ENCODE peak calls at places on chromosomes 16 and 17, in eight cellular contexts. J, P, X, L, T, C, S and N are unnamed samples.

GRCh38 chr17:69478916-69479315 is 64.4 kb downstream of the MAP2K6 start:
- DNase-seq in J (no peak), P (no peak), X (no peak), L (no peak), T (no peak), C (no peak), S (no peak), N (no peak)

GRCh38 chr17:66941773-66942452 is 22.6 kb upstream of the CACNG4 start:
- DNase-seq in J (no peak), P (no peak), X (no peak), L (no peak), T (no peak), C (no peak), S (no peak), N (no peak)

GRCh38 chr16:56915311-56916105 is 16.4 kb upstream of the HERPUD1 start:
- DNase-seq in J (no peak), P (no peak), X (no peak), L (no peak), T (no peak), C (no peak), S (no peak), N (peak; percentile 65)

GRCh38 chr16:23282508-23282907 is 19.6 kb upstream of the SCNN1B start:
- DNase-seq in J (no peak), P (no peak), X (no peak), L (no peak), T (no peak), C (no peak), S (no peak), N (no peak)

GRCh38 chr16:19605701-19606100 is 50.2 kb downstream of the VPS35L start:
- DNase-seq in J (no peak), P (no peak), X (no peak), L (no peak), T (no peak), C (no peak), S (no peak), N (no peak)

GRCh38 chr17:48871551-48872351 is 20.8 kb upstream of the ATP5MC1 start:
- DNase-seq in J (peak; percentile 36), P (peak; percentile 79), X (peak; percentile 52), L (peak; percentile 87), T (peak; percentile 50), C (no peak), S (peak; percentile 85), N (no peak)

GRCh38 chr16:55120408-55120807 is 189.7 kb downstream of the IRX5 start:
- DNase-seq in J (no peak), P (no peak), X (peak; percentile 8), L (peak; percentile 26), T (no peak), C (no peak), S (no peak), N (no peak)

GRCh38 chr16:87698676-87699179 is 67.1 kb downstream of the KLHDC4 start:
- DNase-seq in J (no peak), P (no peak), X (no peak), L (no peak), T (no peak), C (no peak), S (no peak), N (no peak)

GRCh38 chr17:6035801-6036394 is 34.3 kb upstream of the WSCD1 start:
- DNase-seq in J (no peak), P (no peak), X (no peak), L (no peak), T (no peak), C (no peak), S (no peak), N (peak; percentile 66)

GRCh38 chr17:13776027-13776551 is 174.4 kb upstream of the HS3ST3A1 start:
- DNase-seq in J (peak; percentile 46), P (no peak), X (peak; percentile 13), L (peak; percentile 8), T (no peak), C (no peak), S (no peak), N (no peak)

GRCh38 chr17:58060596-58061191 is 22.5 kb upstream of the DYNLL2 start:
- DNase-seq in J (no peak), P (no peak), X (peak; percentile 68), L (peak; percentile 22), T (peak; percentile 76), C (peak; percentile 25), S (peak; percentile 29), N (no peak)

GRCh38 chr16:65576631-65577030 is 454.8 kb upstream of the CDH11 start:
- DNase-seq in J (no peak), P (no peak), X (no peak), L (no peak), T (no peak), C (no peak), S (no peak), N (no peak)

GRCh38 chr17:41792835-41793748 is 6.6 kb upstream of the JUP start:
- DNase-seq in J (no peak), P (peak; percentile 83), X (peak; percentile 78), L (peak; percentile 92), T (no peak), C (no peak), S (peak; percentile 74), N (no peak)

GRCh38 chr17:44363613-44364159 is at the start of gene FAM171A2:
- DNase-seq in J (no peak), P (peak; percentile 62), X (no peak), L (peak; percentile 89), T (peak; percentile 42), C (peak; percentile 63), S (peak; percentile 66), N (no peak)

GRCh38 chr16:57920215-57920890 is 50.6 kb downstream of the CNGB1 start:
- DNase-seq in J (no peak), P (no peak), X (no peak), L (no peak), T (no peak), C (no peak), S (no peak), N (no peak)

GRCh38 chr17:71681427-71682173 is 439.2 kb upstream of the SOX9 start:
- DNase-seq in J (no peak), P (no peak), X (no peak), L (peak; percentile 50), T (no peak), C (no peak), S (no peak), N (no peak)

GRCh38 chr17:37045271-37045946 is 96.7 kb downstream of the AATF start:
- DNase-seq in J (no peak), P (no peak), X (no peak), L (no peak), T (no peak), C (no peak), S (no peak), N (no peak)

GRCh38 chr17:16286009-16286946 is 67.0 kb downstream of the CENPV start:
- DNase-seq in J (peak; percentile 84), P (peak; percentile 86), X (peak; percentile 82), L (peak; percentile 92), T (peak; percentile 94), C (peak; percentile 78), S (peak; percentile 83), N (peak; percentile 91)

GRCh38 chr16:20867585-20867984 is 32.6 kb downstream of the DCUN1D3 start:
- DNase-seq in J (no peak), P (no peak), X (no peak), L (no peak), T (peak; percentile 49), C (no peak), S (no peak), N (no peak)

DNA sequence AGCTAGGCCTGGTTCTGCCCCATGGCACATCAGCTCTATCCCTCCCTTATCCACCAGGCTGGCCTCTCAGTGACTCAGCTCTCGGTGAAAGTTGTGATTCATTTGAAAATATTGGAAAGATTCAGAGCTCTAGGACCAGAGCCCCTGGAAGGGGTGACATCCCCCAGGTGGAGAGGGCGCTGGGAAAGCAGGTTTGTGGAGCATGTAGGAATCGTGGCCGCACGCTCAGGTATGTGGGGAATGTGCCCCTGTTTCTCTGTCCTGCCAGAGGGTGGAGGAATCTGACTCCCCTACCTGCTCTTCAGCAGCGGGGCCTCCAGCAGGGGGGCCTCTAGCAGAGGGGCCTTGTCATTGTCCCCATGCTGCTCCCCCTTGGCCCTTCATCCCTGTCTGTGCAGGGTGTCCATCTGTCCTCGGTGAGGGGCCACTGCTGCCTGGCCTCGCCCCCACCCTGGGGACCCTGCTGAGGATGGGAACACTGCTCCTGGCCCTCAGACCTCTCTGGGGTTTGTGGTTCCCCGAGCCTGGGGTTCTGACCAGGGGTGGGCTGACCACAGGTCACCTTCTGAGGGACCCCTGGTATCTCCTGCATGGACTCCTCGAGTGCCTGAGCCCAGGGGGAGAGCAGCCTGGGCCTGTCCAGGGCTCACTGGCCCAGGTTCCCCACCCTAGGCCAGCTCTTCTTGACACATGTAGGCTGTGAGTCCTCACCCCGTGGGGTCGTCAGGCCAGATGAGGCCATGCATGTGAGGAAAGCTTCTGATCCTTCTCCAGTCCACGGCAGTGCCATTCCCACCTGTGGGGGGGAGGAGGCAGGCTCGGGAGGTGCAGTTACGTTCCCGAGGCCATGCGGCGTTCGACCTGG is 47.5 kb downstream of the NT5M start:
- DNase-seq in J (no peak), P (peak; percentile 13), X (no peak), L (peak; percentile 49), T (no peak), C (no peak), S (no peak), N (no peak)
- H3K27ac ChIP-seq in J (no peak overlapping the region), P (no peak overlapping the region), X (no peak overlapping the region), L (no peak overlapping the region), T (no peak overlapping the region), C (no peak overlapping the region), S (no peak overlapping the region), N (no peak overlapping the region)

GRCh38 chr16:84598391-84598750 is 19.5 kb downstream of the COTL1 start:
- DNase-seq in J (no peak), P (no peak), X (no peak), L (no peak), T (no peak), C (no peak), S (no peak), N (no peak)
- H3K27ac ChIP-seq in J (no peak overlapping the region), P (peak overlapping the region; percentile 90), X (no peak overlapping the region), L (no peak overlapping the region), T (peak overlapping the region; percentile 40), C (no peak overlapping the region), S (no peak overlapping the region), N (no peak overlapping the region)

DNA sequence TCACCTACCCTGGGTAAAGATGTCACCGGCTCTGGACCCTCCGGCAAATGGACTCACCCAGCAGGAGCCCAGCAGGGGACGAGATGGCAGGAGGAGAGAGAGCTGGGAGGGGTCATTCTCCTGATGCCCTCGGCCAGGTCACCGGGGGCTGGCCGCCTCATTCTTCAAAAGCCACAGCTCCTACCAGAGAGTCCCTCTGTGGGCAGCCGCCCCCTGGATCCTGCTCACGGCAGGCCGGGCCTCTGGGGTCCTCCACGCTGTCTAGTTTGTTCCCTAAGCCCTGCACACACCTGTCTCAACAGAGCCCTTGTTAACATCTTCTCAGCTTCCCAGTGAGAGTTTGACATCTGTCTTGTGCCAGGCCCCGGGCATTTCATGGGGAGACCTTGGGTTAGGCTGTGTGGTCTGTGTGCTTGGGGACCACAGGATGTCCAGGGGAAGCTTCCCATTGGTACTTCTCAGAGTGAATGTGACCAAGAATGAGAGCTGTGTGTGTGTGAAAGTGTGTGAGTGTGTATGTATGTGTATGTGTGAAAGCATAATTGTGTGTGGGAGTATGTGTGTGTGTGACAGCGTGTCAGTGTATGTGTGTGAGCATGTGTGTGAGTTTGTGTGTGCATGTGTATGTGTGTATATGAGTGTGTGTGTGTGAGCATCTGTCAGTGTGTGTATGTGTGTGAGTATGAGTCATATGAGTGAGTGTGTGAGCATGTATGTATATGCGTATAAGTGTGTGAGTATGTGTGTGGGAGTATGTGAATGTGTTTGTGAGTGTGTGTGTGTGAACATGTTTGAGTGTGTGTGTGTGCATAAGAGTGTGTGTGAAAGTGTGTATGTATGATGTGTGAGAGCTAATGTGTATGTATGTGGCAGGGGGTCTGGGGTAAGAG is 65.5 kb upstream of the BCO1 start:
- DNase-seq in J (no peak), P (no peak), X (no peak), L (no peak), T (no peak), C (no peak), S (no peak), N (no peak)
- H3K27ac ChIP-seq in J (no peak overlapping the region), P (no peak overlapping the region), X (no peak overlapping the region), L (no peak overlapping the region), T (no peak overlapping the region), C (no peak overlapping the region), S (no peak overlapping the region), N (no peak overlapping the region)

GRCh38 chr17:73348824-73349095 is 37.0 kb upstream of the CDC42EP4 start:
- DNase-seq in J (no peak), P (no peak), X (no peak), L (no peak), T (no peak), C (no peak), S (no peak), N (no peak)
- H3K27ac ChIP-seq in J (no peak overlapping the region), P (peak overlapping the region; percentile 24), X (no peak overlapping the region), L (peak overlapping the region; percentile 93), T (peak overlapping the region; percentile 54), C (no peak overlapping the region), S (no peak overlapping the region), N (no peak overlapping the region)